ENCODE peak calls at places on chromosomes 1 and 21, in four cellular contexts. R, U, T and X are unnamed samples.
A peak's percentile ranks its signal among the peaks of the same experiment; 100 is the strongest.

GRCh38 chr1:93079685-93080141 is 630 bp downstream of the MTF2 start:
- DNase-seq in U (no peak), R (peak; percentile 7), T (peak; percentile 23), X (no peak)

GRCh38 chr1:67522793-67523192 is 92.6 kb upstream of the SERBP1 start:
- DNase-seq in U (no peak), T (no peak), R (no peak), X (no peak)

GRCh38 chr1:19661721-19662228 is 2.9 kb upstream of the HTR6 start:
- DNase-seq in U (no peak), T (no peak), R (no peak), X (no peak)

GRCh38 chr1:21496063-21496462 is 13.2 kb upstream of the ALPL start:
- DNase-seq in U (no peak), T (no peak), R (no peak), X (no peak)

GRCh38 chr1:89254658-89255287 is 17.9 kb downstream of the GBP5 start:
- DNase-seq in T (no peak), R (no peak), U (no peak), X (no peak)

GRCh38 chr1:85394130-85394529 is 70.8 kb downstream of the DDAH1 start:
- DNase-seq in T (no peak), U (no peak), R (no peak), X (no peak)

GRCh38 chr1:221839794-221840395 is 98.0 kb upstream of the DUSP10 start:
- DNase-seq in U (peak; percentile 38), R (peak; percentile 74), T (peak; percentile 65), X (peak; percentile 88)

GRCh38 chr1:34983700-34984355 is 1.3 kb downstream of the TMEM35B start:
- DNase-seq in U (no peak), R (no peak), T (no peak), X (no peak)

GRCh38 chr1:223209293-223209898 is 66.3 kb upstream of the TLR5 start:
- DNase-seq in R (no peak), T (no peak), U (no peak), X (no peak)

GRCh38 chr1:169958987-169959386 is 65.3 kb upstream of the SCYL3 start:
- DNase-seq in U (no peak), R (no peak), T (no peak), X (no peak)

GRCh38 chr1:233295775-233296322 is 324 bp upstream of the PCNX2 start:
- DNase-seq in T (no peak), R (no peak), U (peak; percentile 17), X (peak; percentile 33)

GRCh38 chr1:62295921-62296451 is 23.2 kb downstream of the KANK4 start:
- DNase-seq in T (no peak), R (no peak), U (peak; percentile 56), X (peak; percentile 61)

GRCh38 chr1:46535063-46535462 is 16.4 kb downstream of the KNCN start:
- DNase-seq in R (peak; percentile 20), U (no peak), T (no peak), X (no peak)

GRCh38 chr1:183812686-183813569 is 8.0 kb downstream of the RGL1 start:
- DNase-seq in T (no peak), U (no peak), R (no peak), X (peak; percentile 56)

GRCh38 chr1:86183711-86184252 is 27.2 kb upstream of the COL24A1 start:
- DNase-seq in R (no peak), T (no peak), U (no peak), X (no peak)

GRCh38 chr1:229578168-229579100 is 19.9 kb upstream of the ABCB10 start:
- DNase-seq in T (no peak), R (no peak), U (no peak), X (no peak)

GRCh38 chr1:109832935-109833334 is 69.2 kb upstream of the EPS8L3 start:
- DNase-seq in R (no peak), T (no peak), U (no peak), X (no peak)

GRCh38 chr1:54934869-54935268 is 45.6 kb upstream of the TMEM61 start:
- DNase-seq in R (no peak), T (no peak), U (peak; percentile 90), X (peak; percentile 74)

GRCh38 chr1:230543085-230543484 is 99.2 kb upstream of the COG2 start:
- DNase-seq in T (no peak), U (no peak), R (no peak), X (no peak)

GRCh38 chr1:67987046-67987799 is 63.2 kb downstream of the DIRAS3 start:
- DNase-seq in U (peak; percentile 86), T (no peak), R (no peak), X (peak; percentile 91)

GRCh38 chr1:86687595-86687994 is 16.8 kb upstream of the SH3GLB1 start:
- DNase-seq in T (no peak), R (no peak), U (no peak), X (no peak)

GRCh38 chr21:41687633-41688032 is 79.2 kb downstream of the RIPK4 start:
- DNase-seq in U (no peak), T (no peak), R (no peak), X (no peak)

GRCh38 chr1:51543877-51544276 is 24.8 kb upstream of the EPS15 start:
- DNase-seq in U (no peak), R (no peak), T (no peak), X (no peak)